ENCODE peak calls at places on chromosomes 4 and X, in five cellular contexts. P, A, V, L and B are unnamed samples.

GRCh38 chr4:71261633-71262121 is 77.1 kb upstream of the SLC4A4 start:
- ATAC-seq in P (no peak), A (peak), V (no peak), L (peak), B (no peak)

GRCh38 chr4:5795580-5795979 is 84.6 kb downstream of the EVC start:
- ATAC-seq in P (no peak), A (no peak), V (no peak), L (no peak), B (no peak)

GRCh38 chr4:2932951-2933565 is 30.1 kb downstream of the NOP14 start:
- ATAC-seq in P (no peak), A (no peak), V (no peak), L (no peak), B (no peak)

GRCh38 chr4:78551420-78552351 is at the start of gene ANXA3:
- ATAC-seq in P (peak), A (peak), V (peak), L (no peak), B (peak)

GRCh38 chrX:41909068-41909467 is 14.3 kb downstream of the CASK start:
- ATAC-seq in P (no peak), A (no peak), V (peak), L (peak), B (no peak)

GRCh38 chrX:1361275-1361674 is 24.7 kb downstream of the IL3RA start:
- ATAC-seq in P (peak), A (no peak), V (no peak), L (no peak), B (peak)

GRCh38 chrX:91137881-91138280 is 296.8 kb upstream of the PABPC5 start:
- ATAC-seq in P (no peak), A (no peak), V (no peak), L (no peak), B (no peak)

GRCh38 chrX:107823456-107823855 is 2.2 kb upstream of the MID2 start:
- ATAC-seq in P (no peak), A (no peak), V (no peak), L (no peak), B (no peak)

GRCh38 chr4:82469776-82470345 is 39.5 kb downstream of the ENOPH1 start:
- ATAC-seq in P (no peak), A (peak), V (no peak), L (no peak), B (peak)

GRCh38 chr4:84324850-84325249 is 174.2 kb downstream of the NKX6-1 start:
- ATAC-seq in P (no peak), A (no peak), V (no peak), L (no peak), B (peak)

GRCh38 chrX:124127496-124127895 is 166.0 kb downstream of the STAG2 start:
- ATAC-seq in P (peak), A (peak), V (no peak), L (no peak), B (no peak)

GRCh38 chr4:64682946-64683345 is 273.7 kb upstream of the TECRL start:
- ATAC-seq in P (no peak), A (no peak), V (no peak), L (no peak), B (no peak)

GRCh38 chrX:68647156-68647957 is at the start of gene STARD8:
- ATAC-seq in P (peak), A (peak), V (no peak), L (no peak), B (peak)

GRCh38 chr4:15691346-15692140 is 9.9 kb downstream of the FAM200B start:
- ATAC-seq in P (no peak), A (peak), V (peak), L (no peak), B (peak)

GRCh38 chr4:6749340-6750171 is 33.0 kb upstream of the KIAA0232 start:
- ATAC-seq in P (peak), A (peak), V (no peak), L (no peak), B (no peak)

GRCh38 chr4:120923201-120923522 is 636 bp upstream of the PRDM5 start:
- ATAC-seq in P (no peak), A (no peak), V (no peak), L (no peak), B (no peak)

GRCh38 chr4:154335588-154335987 is 156.0 kb downstream of the DCHS2 start:
- ATAC-seq in P (no peak), A (no peak), V (no peak), L (no peak), B (no peak)

GRCh38 chr4:3369781-3370660 is 71.7 kb upstream of the HGFAC start:
- ATAC-seq in P (no peak), A (peak), V (peak), L (peak), B (peak)

GRCh38 chr4:26821677-26822503 is 38.8 kb upstream of the STIM2 start:
- ATAC-seq in P (peak), A (no peak), V (peak), L (no peak), B (no peak)

GRCh38 chr4:15718465-15718864 is 15.6 kb downstream of the BST1 start:
- ATAC-seq in P (no peak), A (no peak), V (no peak), L (no peak), B (no peak)

GRCh38 chrX:86370927-86371326 is 222.7 kb downstream of the DACH2 start:
- ATAC-seq in P (no peak), A (no peak), V (no peak), L (no peak), B (no peak)

GRCh38 chr4:80215449-80216052 is 18.2 kb downstream of the PRDM8 start:
- ATAC-seq in P (peak), A (peak), V (peak), L (no peak), B (peak)

GRCh38 chr4:4968161-4968757 is 51.0 kb downstream of the CYTL1 start:
- ATAC-seq in P (no peak), A (no peak), V (no peak), L (no peak), B (no peak)

GRCh38 chr4:162241857-162242256 is 78.1 kb upstream of the FSTL5 start:
- ATAC-seq in P (no peak), A (no peak), V (no peak), L (no peak), B (no peak)

GRCh38 chr4:86530183-86530582 is 63.9 kb upstream of the PTPN13 start:
- ATAC-seq in P (no peak), A (no peak), V (no peak), L (no peak), B (no peak)

GRCh38 chr4:152229782-152230289 is 306.1 kb downstream of the FBXW7 start:
- ATAC-seq in P (no peak), A (no peak), V (no peak), L (no peak), B (no peak)

GRCh38 chr4:107629318-107629717 is 90.7 kb downstream of the PAPSS1 start:
- ATAC-seq in P (no peak), A (no peak), V (no peak), L (no peak), B (no peak)

GRCh38 chrX:100700809-100701208 is 31.1 kb downstream of the SYTL4 start:
- ATAC-seq in P (no peak), A (no peak), V (no peak), L (no peak), B (no peak)

GRCh38 chrX:1172496-1172895 is 40.0 kb downstream of the CRLF2 start:
- ATAC-seq in P (no peak), A (no peak), V (no peak), L (no peak), B (no peak)

GRCh38 chr4:84503495-84504437 is 4.7 kb upstream of the NKX6-1 start:
- ATAC-seq in P (peak), A (peak), V (peak), L (peak), B (peak)

GRCh38 chrX:128816919-128817318 is 706.4 kb downstream of the SMARCA1 start:
- ATAC-seq in P (no peak), A (no peak), V (no peak), L (no peak), B (no peak)

GRCh38 chr4:187782425-187782824 is 213.1 kb upstream of the ZFP42 start:
- ATAC-seq in P (no peak), A (no peak), V (no peak), L (no peak), B (no peak)

GRCh38 chr4:32140636-32141035 is 1420.5 kb downstream of the PCDH7 start:
- ATAC-seq in P (peak), A (no peak), V (no peak), L (no peak), B (no peak)

GRCh38 chr4:152074573-152074972 is 313.8 kb upstream of the GATB start:
- ATAC-seq in P (no peak), A (no peak), V (no peak), L (no peak), B (no peak)

GRCh38 chrX:13091111-13091765 is 46.8 kb upstream of the FAM9C start:
- ATAC-seq in P (no peak), A (peak), V (peak), L (no peak), B (no peak)

GRCh38 chr4:112213850-112214249 is 17.7 kb upstream of the AP1AR start:
- ATAC-seq in P (no peak), A (peak), V (peak), L (no peak), B (no peak)